ENCODE peak calls at places on chromosomes 3 and 15, in four cellular contexts. D is right cardiac atrium; M is tibial artery; I is CD4-positive, CD25-positive, alpha-beta regulatory T cell. C is an unnamed sample.
A peak's percentile ranks its signal among the peaks of the same experiment; 100 is the strongest.

GRCh38 chr15:78316211-78317077 is 17.0 kb upstream of the SKIC8 start:
- DNase-seq in D (no peak), M (no peak), I (no peak), C (no peak)

GRCh38 chr15:37094542-37095196 is 5.7 kb downstream of the MEIS2 start:
- DNase-seq in D (no peak), M (no peak), I (no peak), C (no peak)

GRCh38 chr3:151443583-151443982 is 17.3 kb downstream of the IGSF10 start:
- DNase-seq in D (no peak), M (no peak), I (no peak), C (no peak)

GRCh38 chr3:22117091-22117490 is 366.1 kb upstream of the ZNF385D start:
- DNase-seq in D (no peak), M (no peak), I (no peak), C (no peak)

GRCh38 chr3:143847787-143848631 is at the start of gene SLC9A9:
- DNase-seq in D (no peak), M (no peak), I (peak; percentile 19), C (peak; percentile 30)

GRCh38 chr15:75104804-75105557 is 81.6 kb downstream of the PPCDC start:
- DNase-seq in D (no peak), M (no peak), I (no peak), C (peak; percentile 25)

GRCh38 chr3:151911462-151911861 is 38.0 kb downstream of the SUCNR1 start:
- DNase-seq in D (no peak), M (no peak), I (no peak), C (no peak)

GRCh38 chr15:83784975-83785374 is 131.1 kb downstream of the ADAMTSL3 start:
- DNase-seq in D (no peak), M (no peak), I (no peak), C (no peak)

GRCh38 chr3:9901967-9902366 is 681 bp upstream of the IL17RE start:
- DNase-seq in D (no peak), M (no peak), I (no peak), C (no peak)

GRCh38 chr3:194731496-194732073 is 45.9 kb downstream of the FAM43A start:
- DNase-seq in D (no peak), M (no peak), I (no peak), C (no peak)

GRCh38 chr3:134406331-134407246 is 32.3 kb upstream of the AMOTL2 start:
- DNase-seq in D (peak; percentile 82), M (no peak), I (no peak), C (no peak)

GRCh38 chr15:57171414-57171813 is 204.9 kb upstream of the CGNL1 start:
- DNase-seq in D (no peak), M (no peak), I (no peak), C (no peak)

GRCh38 chr3:196599734-196600128 is 31.3 kb downstream of the FBXO45 start:
- DNase-seq in D (no peak), M (no peak), I (no peak), C (no peak)

GRCh38 chr3:86702381-86702958 is 288.5 kb downstream of the VGLL3 start:
- DNase-seq in D (no peak), M (no peak), I (no peak), C (no peak)

GRCh38 chr15:63440265-63440648 is 58.6 kb upstream of the CA12 start:
- DNase-seq in D (no peak), M (no peak), I (no peak), C (no peak)

GRCh38 chr3:32238027-32238815 is at the start of gene CMTM8:
- DNase-seq in D (peak; percentile 81), M (peak; percentile 73), I (peak; percentile 61), C (no peak)

GRCh38 chr3:122510878-122511481 is 3.8 kb downstream of the KPNA1 start:
- DNase-seq in D (no peak), M (no peak), I (no peak), C (peak; percentile 23)

GRCh38 chr3:172085557-172085895 is 46.1 kb downstream of the FNDC3B start:
- DNase-seq in D (no peak), M (no peak), I (no peak), C (no peak)

GRCh38 chr3:148233403-148233802 is 464.3 kb upstream of the AGTR1 start:
- DNase-seq in D (no peak), M (no peak), I (no peak), C (no peak)

GRCh38 chr15:88678755-88679154 is 39.9 kb downstream of the ISG20 start:
- DNase-seq in D (no peak), M (no peak), I (no peak), C (no peak)

GRCh38 chr15:101058735-101059134 is 139.6 kb downstream of the LRRK1 start:
- DNase-seq in D (no peak), M (peak; percentile 11), I (no peak), C (no peak)

GRCh38 chr3:177190701-177191100 is 6.6 kb downstream of the TBL1XR1 start:
- DNase-seq in D (no peak), M (no peak), I (no peak), C (no peak)

DNA sequence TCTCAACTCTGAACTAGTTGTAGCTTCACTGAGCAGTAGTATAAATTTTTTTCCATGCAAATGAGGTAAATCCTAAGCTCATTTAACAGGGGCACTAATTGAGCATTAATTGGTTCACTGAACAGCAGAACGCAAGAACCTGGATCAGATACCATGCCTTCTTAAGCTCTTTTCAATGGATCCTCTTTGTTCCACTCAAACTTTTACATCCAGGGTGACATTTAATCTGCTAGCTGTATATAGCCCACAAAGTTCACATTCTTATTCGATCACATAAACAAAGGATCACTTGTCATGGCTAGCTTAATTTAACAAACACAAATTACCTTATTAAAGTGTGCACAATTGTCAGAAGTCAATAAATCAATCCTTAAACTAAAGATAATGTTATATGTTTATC is 281.6 kb downstream of the CNTN6 start:
- DNase-seq in D (no peak), M (no peak), I (no peak), C (no peak)
- H3K9me3 ChIP-seq in D (no peaks in the 10 kb centered on the region), M (no peaks in the 10 kb centered on the region), I (no peaks in the 10 kb centered on the region), C (no peaks in the 10 kb centered on the region)

DNA sequence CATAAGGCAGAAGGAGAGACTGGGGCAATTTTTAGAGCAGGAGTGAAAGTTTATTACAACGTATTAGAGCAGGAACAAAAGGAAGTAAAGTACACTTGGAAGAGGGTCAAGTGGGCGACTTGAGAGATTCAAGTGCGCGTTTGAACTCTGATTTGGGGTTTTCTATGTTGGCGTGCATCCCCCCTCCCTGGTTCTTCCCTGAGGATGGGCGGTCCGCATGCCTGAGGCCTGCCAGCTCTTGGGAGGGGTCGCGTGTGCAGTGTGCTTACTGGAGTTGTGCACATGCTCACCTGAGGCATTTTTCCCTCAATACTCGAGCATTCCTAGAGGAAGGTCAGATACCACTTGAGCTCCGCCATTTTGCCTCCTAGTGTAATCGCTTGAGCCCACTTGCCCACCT is 10.4 kb upstream of the CHAC1 start:
- DNase-seq in D (peak; percentile 37), M (no peak), I (no peak), C (no peak)
- H3K27me3 ChIP-seq in D (no peaks in the 10 kb centered on the region), M (no peaks in the 10 kb centered on the region), I (no peaks in the 10 kb centered on the region), C (no peaks in the 10 kb centered on the region)

GRCh38 chr3:75737831-75738493 is 47.4 kb downstream of the ZNF717 start:
- DNase-seq in D (no peak), M (no peak), I (no peak), C (no peak)
- H3K9me3 ChIP-seq in D (peaks cover 29% of the 10 kb centered on the region), M (peaks cover 92% of the 10 kb centered on the region), I (peaks cover 68% of the 10 kb centered on the region), C (peaks cover 48% of the 10 kb centered on the region)

GRCh38 chr3:128433630-128434185 is 33.0 kb downstream of the DNAJB8 start:
- DNase-seq in D (no peak), M (no peak), I (no peak), C (no peak)
- H3K27me3 ChIP-seq in D (no peaks in the 10 kb centered on the region), M (peaks cover 75% of the 10 kb centered on the region), I (peaks cover 8% of the 10 kb centered on the region), C (peaks cover 23% of the 10 kb centered on the region)

C was measured in gastrocnemius medialis.